ENCODE peak calls at places on chromosome 15, in ten cellular contexts. One of them, this sample, is unnamed.

GRCh38 chr15:99486371-99487336 is 79.1 kb upstream of the MEF2A start:
- DNase-seq in uterus: peak
- DNase-seq in A549: peak
- DNase-seq in transverse colon: peak
- DNase-seq in lung: peak
- DNase-seq in GM12878: no peak
- DNase-seq in cardiac muscle cell: peak
- DNase-seq in neural progenitor cell: peak
- DNase-seq in hepatocyte: peak
- DNase-seq in foreskin keratinocyte: no peak
- DNase-seq in this sample: peak

GRCh38 chr15:52144656-52145055 is 32.1 kb upstream of the BCL2L10 start:
- DNase-seq in uterus: no peak
- DNase-seq in A549: no peak
- DNase-seq in transverse colon: no peak
- DNase-seq in lung: no peak
- DNase-seq in GM12878: no peak
- DNase-seq in cardiac muscle cell: no peak
- DNase-seq in neural progenitor cell: no peak
- DNase-seq in hepatocyte: no peak
- DNase-seq in foreskin keratinocyte: peak
- DNase-seq in this sample: no peak

GRCh38 chr15:25342629-25343028 is 96.2 kb downstream of the UBE3A start:
- DNase-seq in uterus: no peak
- DNase-seq in A549: no peak
- DNase-seq in transverse colon: no peak
- DNase-seq in lung: no peak
- DNase-seq in GM12878: no peak
- DNase-seq in cardiac muscle cell: no peak
- DNase-seq in neural progenitor cell: no peak
- DNase-seq in hepatocyte: no peak
- DNase-seq in foreskin keratinocyte: no peak
- DNase-seq in this sample: no peak

GRCh38 chr15:76483018-76483417 is 146.4 kb downstream of the ISL2 start:
- DNase-seq in uterus: no peak
- DNase-seq in A549: no peak
- DNase-seq in transverse colon: no peak
- DNase-seq in lung: no peak
- DNase-seq in GM12878: no peak
- DNase-seq in cardiac muscle cell: no peak
- DNase-seq in neural progenitor cell: no peak
- DNase-seq in hepatocyte: no peak
- DNase-seq in foreskin keratinocyte: no peak
- DNase-seq in this sample: no peak

GRCh38 chr15:68820205-68820588 is 498 bp downstream of the ANP32A start:
- DNase-seq in uterus: peak
- DNase-seq in A549: peak
- DNase-seq in transverse colon: peak
- DNase-seq in lung: peak
- DNase-seq in GM12878: no peak
- DNase-seq in cardiac muscle cell: peak
- DNase-seq in neural progenitor cell: peak
- DNase-seq in hepatocyte: peak
- DNase-seq in foreskin keratinocyte: no peak
- DNase-seq in this sample: no peak

GRCh38 chr15:91973481-91973880 is 120.0 kb downstream of the SLCO3A1 start:
- DNase-seq in uterus: no peak
- DNase-seq in A549: no peak
- DNase-seq in transverse colon: no peak
- DNase-seq in lung: no peak
- DNase-seq in GM12878: no peak
- DNase-seq in cardiac muscle cell: no peak
- DNase-seq in neural progenitor cell: no peak
- DNase-seq in hepatocyte: no peak
- DNase-seq in foreskin keratinocyte: peak
- DNase-seq in this sample: no peak

GRCh38 chr15:83380026-83380425 is 67.1 kb upstream of the SH3GL3 start:
- DNase-seq in uterus: no peak
- DNase-seq in A549: peak
- DNase-seq in transverse colon: no peak
- DNase-seq in lung: no peak
- DNase-seq in GM12878: no peak
- DNase-seq in cardiac muscle cell: no peak
- DNase-seq in neural progenitor cell: no peak
- DNase-seq in hepatocyte: no peak
- DNase-seq in foreskin keratinocyte: peak
- DNase-seq in this sample: no peak

GRCh38 chr15:50229336-50229735 is 36.2 kb downstream of the HDC start:
- DNase-seq in uterus: no peak
- DNase-seq in A549: no peak
- DNase-seq in transverse colon: no peak
- DNase-seq in lung: no peak
- DNase-seq in GM12878: no peak
- DNase-seq in cardiac muscle cell: no peak
- DNase-seq in neural progenitor cell: no peak
- DNase-seq in hepatocyte: no peak
- DNase-seq in foreskin keratinocyte: no peak
- DNase-seq in this sample: no peak

GRCh38 chr15:67822537-67823370 is 2.6 kb upstream of the SKOR1 start:
- DNase-seq in uterus: no peak
- DNase-seq in A549: no peak
- DNase-seq in transverse colon: no peak
- DNase-seq in lung: no peak
- DNase-seq in GM12878: no peak
- DNase-seq in cardiac muscle cell: no peak
- DNase-seq in neural progenitor cell: no peak
- DNase-seq in hepatocyte: no peak
- DNase-seq in foreskin keratinocyte: no peak
- DNase-seq in this sample: no peak

GRCh38 chr15:65300924-65301441 is 3.5 kb upstream of the RNU5B-1 start:
- DNase-seq in uterus: no peak
- DNase-seq in A549: no peak
- DNase-seq in transverse colon: no peak
- DNase-seq in lung: no peak
- DNase-seq in GM12878: no peak
- DNase-seq in cardiac muscle cell: no peak
- DNase-seq in neural progenitor cell: peak
- DNase-seq in hepatocyte: peak
- DNase-seq in foreskin keratinocyte: no peak
- DNase-seq in this sample: no peak

GRCh38 chr15:65796610-65797012 is 4.5 kb upstream of the DENND4A start:
- DNase-seq in uterus: no peak
- DNase-seq in A549: peak
- DNase-seq in transverse colon: no peak
- DNase-seq in lung: no peak
- DNase-seq in GM12878: no peak
- DNase-seq in cardiac muscle cell: no peak
- DNase-seq in neural progenitor cell: no peak
- DNase-seq in hepatocyte: peak
- DNase-seq in foreskin keratinocyte: peak
- DNase-seq in this sample: no peak

GRCh38 chr15:90902996-90903732 is at the start of gene MAN2A2:
- DNase-seq in uterus: peak
- DNase-seq in A549: peak
- DNase-seq in transverse colon: peak
- DNase-seq in lung: peak
- DNase-seq in GM12878: no peak
- DNase-seq in cardiac muscle cell: peak
- DNase-seq in neural progenitor cell: peak
- DNase-seq in hepatocyte: peak
- DNase-seq in foreskin keratinocyte: no peak
- DNase-seq in this sample: peak

GRCh38 chr15:76057332-76058000 is 2.3 kb upstream of the TMEM266 start:
- DNase-seq in uterus: no peak
- DNase-seq in A549: peak
- DNase-seq in transverse colon: peak
- DNase-seq in lung: no peak
- DNase-seq in GM12878: no peak
- DNase-seq in cardiac muscle cell: peak
- DNase-seq in neural progenitor cell: peak
- DNase-seq in hepatocyte: peak
- DNase-seq in foreskin keratinocyte: no peak
- DNase-seq in this sample: peak

GRCh38 chr15:80825361-80826030 is 46.3 kb downstream of the CEMIP start:
- DNase-seq in uterus: no peak
- DNase-seq in A549: no peak
- DNase-seq in transverse colon: no peak
- DNase-seq in lung: peak
- DNase-seq in GM12878: no peak
- DNase-seq in cardiac muscle cell: no peak
- DNase-seq in neural progenitor cell: no peak
- DNase-seq in hepatocyte: no peak
- DNase-seq in foreskin keratinocyte: no peak
- DNase-seq in this sample: peak

GRCh38 chr15:60840703-60841411 is 361.9 kb upstream of the ICE2 start:
- DNase-seq in uterus: no peak
- DNase-seq in A549: no peak
- DNase-seq in transverse colon: no peak
- DNase-seq in lung: no peak
- DNase-seq in GM12878: no peak
- DNase-seq in cardiac muscle cell: peak
- DNase-seq in neural progenitor cell: peak
- DNase-seq in hepatocyte: no peak
- DNase-seq in foreskin keratinocyte: no peak
- DNase-seq in this sample: no peak

GRCh38 chr15:78024141-78024567 is 53.4 kb downstream of the TBC1D2B start:
- DNase-seq in uterus: peak
- DNase-seq in A549: no peak
- DNase-seq in transverse colon: no peak
- DNase-seq in lung: no peak
- DNase-seq in GM12878: no peak
- DNase-seq in cardiac muscle cell: no peak
- DNase-seq in neural progenitor cell: no peak
- DNase-seq in hepatocyte: no peak
- DNase-seq in foreskin keratinocyte: no peak
- DNase-seq in this sample: no peak
- H3K27ac ChIP-seq in uterus: peak
- H3K27ac ChIP-seq in A549: no peak
- H3K27ac ChIP-seq in transverse colon: peak
- H3K27ac ChIP-seq in lung: no peak
- H3K27ac ChIP-seq in GM12878: no peak
- H3K27ac ChIP-seq in cardiac muscle cell: no peak
- H3K27ac ChIP-seq in neural progenitor cell: no peak
- H3K27ac ChIP-seq in hepatocyte: no peak
- H3K27ac ChIP-seq in foreskin keratinocyte: no peak
- H3K27ac ChIP-seq in this sample: no peak

DNA sequence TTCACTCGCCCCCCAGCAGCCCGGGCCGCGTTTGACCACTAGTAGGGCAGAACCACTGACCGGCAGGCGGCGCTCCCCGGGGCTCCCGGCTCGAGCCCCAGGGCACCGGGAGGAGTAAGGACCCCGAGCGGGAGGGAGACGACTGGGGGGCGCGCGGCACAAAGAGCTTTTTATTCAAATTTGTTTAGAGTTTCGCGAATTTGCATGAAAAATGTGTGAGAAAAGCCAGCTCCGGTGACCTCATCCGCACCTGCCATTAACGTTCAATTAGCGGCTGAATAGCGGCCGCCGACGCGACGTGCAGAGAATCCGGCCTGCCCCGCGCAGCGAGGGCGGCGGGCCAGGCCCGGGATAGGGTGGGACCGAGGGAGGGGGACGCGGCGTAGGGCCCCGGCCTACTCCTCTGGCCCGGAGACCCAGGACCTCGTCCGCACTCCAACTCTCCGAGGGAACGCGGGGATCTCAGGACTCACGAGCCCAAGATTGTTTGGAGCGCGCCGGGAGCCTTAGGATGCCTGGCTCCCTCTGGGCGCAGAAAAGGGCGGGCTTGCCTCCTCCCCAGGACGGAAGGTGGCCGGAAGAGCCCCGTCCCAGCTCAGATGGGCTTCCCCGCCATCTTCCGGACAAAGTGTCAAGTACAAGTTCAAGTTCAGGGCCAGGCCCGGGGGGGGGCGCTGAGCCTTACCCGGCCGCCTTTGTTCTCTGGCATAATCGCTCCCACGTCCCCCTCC is 64.9 kb upstream of the POLG start:
- DNase-seq in uterus: no peak
- DNase-seq in A549: peak
- DNase-seq in transverse colon: peak
- DNase-seq in lung: no peak
- DNase-seq in GM12878: no peak
- DNase-seq in cardiac muscle cell: peak
- DNase-seq in neural progenitor cell: peak
- DNase-seq in hepatocyte: peak
- DNase-seq in foreskin keratinocyte: no peak
- DNase-seq in this sample: no peak
- TF ChIP-seq CTCF in uterus: no peak
- TF ChIP-seq CTCF in A549: peak
- TF ChIP-seq CTCF in transverse colon: peak
- TF ChIP-seq CTCF in lung: no peak
- TF ChIP-seq CTCF in GM12878: peak
- TF ChIP-seq CTCF in cardiac muscle cell: peak
- TF ChIP-seq CTCF in neural progenitor cell: peak
- TF ChIP-seq CTCF in hepatocyte: peak
- TF ChIP-seq CTCF in foreskin keratinocyte: peak
- TF ChIP-seq CTCF in this sample: peak

DNA sequence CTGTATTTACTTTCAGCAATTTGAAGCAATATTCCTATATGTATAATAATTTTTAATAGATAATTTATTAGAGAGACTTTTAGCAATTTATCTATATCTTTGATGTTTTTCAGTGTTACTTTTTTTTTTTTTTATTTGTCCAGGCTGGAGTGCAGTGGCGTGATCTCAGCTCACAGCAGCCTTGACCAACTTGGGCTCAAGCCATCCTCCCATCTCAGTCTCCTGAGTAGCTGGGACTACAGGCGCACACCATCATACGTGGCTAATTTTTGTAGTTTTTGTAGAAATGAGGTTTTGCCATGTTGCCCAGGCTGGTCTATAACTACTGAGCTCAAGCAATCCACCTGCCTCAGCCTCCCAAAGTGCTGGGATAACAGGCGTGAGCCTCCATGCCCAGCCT is 25.3 kb upstream of the SLTM start:
- DNase-seq in uterus: no peak
- DNase-seq in A549: no peak
- DNase-seq in transverse colon: no peak
- DNase-seq in lung: no peak
- DNase-seq in GM12878: no peak
- DNase-seq in cardiac muscle cell: no peak
- DNase-seq in neural progenitor cell: no peak
- DNase-seq in hepatocyte: no peak
- DNase-seq in foreskin keratinocyte: no peak
- DNase-seq in this sample: no peak
- H3K27ac ChIP-seq in uterus: no peak
- H3K27ac ChIP-seq in A549: no peak
- H3K27ac ChIP-seq in transverse colon: no peak
- H3K27ac ChIP-seq in lung: no peak
- H3K27ac ChIP-seq in GM12878: no peak
- H3K27ac ChIP-seq in cardiac muscle cell: no peak
- H3K27ac ChIP-seq in neural progenitor cell: no peak
- H3K27ac ChIP-seq in hepatocyte: no peak
- H3K27ac ChIP-seq in foreskin keratinocyte: no peak
- H3K27ac ChIP-seq in this sample: no peak

DNA sequence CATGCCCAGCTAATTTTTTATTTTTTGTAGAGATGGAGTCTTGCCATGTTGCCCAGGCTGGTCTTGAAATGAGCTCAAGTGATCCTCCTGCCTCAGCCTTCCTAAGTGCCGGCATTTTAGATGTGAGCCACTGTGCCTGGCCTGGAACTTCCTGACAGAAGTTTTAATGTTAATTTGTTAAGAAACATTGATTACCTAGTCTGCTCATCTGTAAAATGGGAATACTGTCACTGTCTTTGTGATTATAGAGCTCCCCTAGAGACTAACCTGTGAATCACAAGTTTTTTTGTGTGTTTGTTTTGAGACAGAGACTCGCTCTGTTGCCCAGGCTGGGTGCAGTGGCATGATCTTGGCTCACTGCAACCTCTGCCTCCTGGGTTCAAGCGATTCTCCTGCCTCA is 4.3 kb upstream of the EIF3J start:
- DNase-seq in uterus: no peak
- DNase-seq in A549: no peak
- DNase-seq in transverse colon: no peak
- DNase-seq in lung: no peak
- DNase-seq in GM12878: no peak
- DNase-seq in cardiac muscle cell: no peak
- DNase-seq in neural progenitor cell: no peak
- DNase-seq in hepatocyte: no peak
- DNase-seq in foreskin keratinocyte: no peak
- DNase-seq in this sample: no peak
- TF ChIP-seq CTCF in uterus: no peak
- TF ChIP-seq CTCF in A549: no peak
- TF ChIP-seq CTCF in transverse colon: no peak
- TF ChIP-seq CTCF in lung: no peak
- TF ChIP-seq CTCF in GM12878: no peak
- TF ChIP-seq CTCF in cardiac muscle cell: no peak
- TF ChIP-seq CTCF in neural progenitor cell: no peak
- TF ChIP-seq CTCF in hepatocyte: no peak
- TF ChIP-seq CTCF in foreskin keratinocyte: peak
- TF ChIP-seq CTCF in this sample: peak